ENCODE peak calls at places on chromosomes 13 and 19, in six cellular contexts. One of them, this sample, is unnamed.
A peak's percentile ranks its signal among the peaks of the same experiment; 100 is the strongest.

GRCh38 chr13:106533101-106533939 is 2.1 kb downstream of the EFNB2 start:
- DNase-seq in nucleus accumbens: peak; percentile 87
- DNase-seq in fibroblast of the aortic adventitia: peak; percentile 76
- DNase-seq in PC-3: peak; percentile 78
- DNase-seq in cardiac muscle cell: peak; percentile 92
- DNase-seq in HTR-8/SVneo: peak; percentile 38
- DNase-seq in this sample: peak; percentile 76

GRCh38 chr13:51760592-51760991 is 43.4 kb downstream of the DHRS12 start:
- DNase-seq in nucleus accumbens: peak; percentile 90
- DNase-seq in fibroblast of the aortic adventitia: peak; percentile 43
- DNase-seq in PC-3: no peak
- DNase-seq in cardiac muscle cell: no peak
- DNase-seq in HTR-8/SVneo: no peak
- DNase-seq in this sample: no peak

GRCh38 chr19:9709305-9709704 is 34.4 kb upstream of the ZNF562 start:
- DNase-seq in nucleus accumbens: peak; percentile 24
- DNase-seq in fibroblast of the aortic adventitia: no peak
- DNase-seq in PC-3: no peak
- DNase-seq in cardiac muscle cell: no peak
- DNase-seq in HTR-8/SVneo: no peak
- DNase-seq in this sample: no peak

GRCh38 chr13:72920097-72920496 is 138.2 kb downstream of the PIBF1 start:
- DNase-seq in nucleus accumbens: no peak
- DNase-seq in fibroblast of the aortic adventitia: peak; percentile 16
- DNase-seq in PC-3: no peak
- DNase-seq in cardiac muscle cell: no peak
- DNase-seq in HTR-8/SVneo: no peak
- DNase-seq in this sample: no peak

GRCh38 chr19:45852941-45853340 is 10.0 kb downstream of the SYMPK start:
- DNase-seq in nucleus accumbens: no peak
- DNase-seq in fibroblast of the aortic adventitia: no peak
- DNase-seq in PC-3: no peak
- DNase-seq in cardiac muscle cell: no peak
- DNase-seq in HTR-8/SVneo: no peak
- DNase-seq in this sample: no peak

GRCh38 chr19:27673986-27674385 is 1539.0 kb downstream of the UQCRFS1 start:
- DNase-seq in nucleus accumbens: no peak
- DNase-seq in fibroblast of the aortic adventitia: no peak
- DNase-seq in PC-3: no peak
- DNase-seq in cardiac muscle cell: no peak
- DNase-seq in HTR-8/SVneo: no peak
- DNase-seq in this sample: no peak

GRCh38 chr13:25447396-25447795 is 75.6 kb downstream of the ATP8A2 start:
- DNase-seq in nucleus accumbens: no peak
- DNase-seq in fibroblast of the aortic adventitia: no peak
- DNase-seq in PC-3: peak; percentile 3
- DNase-seq in cardiac muscle cell: no peak
- DNase-seq in HTR-8/SVneo: no peak
- DNase-seq in this sample: no peak

GRCh38 chr19:50478901-50479715 is 2.5 kb upstream of the GARIN5A start:
- DNase-seq in nucleus accumbens: peak; percentile 19
- DNase-seq in fibroblast of the aortic adventitia: peak; percentile 51
- DNase-seq in PC-3: peak; percentile 38
- DNase-seq in cardiac muscle cell: peak; percentile 64
- DNase-seq in HTR-8/SVneo: no peak
- DNase-seq in this sample: no peak

GRCh38 chr13:50401721-50402510 is 386.7 kb downstream of the KCNRG start:
- DNase-seq in nucleus accumbens: no peak
- DNase-seq in fibroblast of the aortic adventitia: peak; percentile 91
- DNase-seq in PC-3: peak; percentile 59
- DNase-seq in cardiac muscle cell: no peak
- DNase-seq in HTR-8/SVneo: no peak
- DNase-seq in this sample: no peak

GRCh38 chr19:1985588-1986356 is 29.7 kb downstream of the BTBD2 start:
- DNase-seq in nucleus accumbens: no peak
- DNase-seq in fibroblast of the aortic adventitia: no peak
- DNase-seq in PC-3: no peak
- DNase-seq in cardiac muscle cell: no peak
- DNase-seq in HTR-8/SVneo: no peak
- DNase-seq in this sample: no peak

GRCh38 chr13:88800505-88800904 is 1129.3 kb downstream of the SLITRK5 start:
- DNase-seq in nucleus accumbens: no peak
- DNase-seq in fibroblast of the aortic adventitia: no peak
- DNase-seq in PC-3: peak; percentile 24
- DNase-seq in cardiac muscle cell: no peak
- DNase-seq in HTR-8/SVneo: no peak
- DNase-seq in this sample: no peak

GRCh38 chr13:70568571-70568970 is 460.3 kb upstream of the KLHL1 start:
- DNase-seq in nucleus accumbens: no peak
- DNase-seq in fibroblast of the aortic adventitia: peak; percentile 25
- DNase-seq in PC-3: peak; percentile 70
- DNase-seq in cardiac muscle cell: peak; percentile 52
- DNase-seq in HTR-8/SVneo: peak; percentile 4
- DNase-seq in this sample: peak; percentile 54

GRCh38 chr19:44585371-44586141 is 27.8 kb upstream of the IGSF23 start:
- DNase-seq in nucleus accumbens: no peak
- DNase-seq in fibroblast of the aortic adventitia: peak; percentile 62
- DNase-seq in PC-3: peak; percentile 75
- DNase-seq in cardiac muscle cell: no peak
- DNase-seq in HTR-8/SVneo: no peak
- DNase-seq in this sample: peak; percentile 11

GRCh38 chr19:34145741-34146202 is 26.5 kb upstream of the LSM14A start:
- DNase-seq in nucleus accumbens: peak; percentile 63
- DNase-seq in fibroblast of the aortic adventitia: peak; percentile 71
- DNase-seq in PC-3: peak; percentile 64
- DNase-seq in cardiac muscle cell: peak; percentile 75
- DNase-seq in HTR-8/SVneo: peak; percentile 65
- DNase-seq in this sample: peak; percentile 63

GRCh38 chr19:11324748-11325389 is 14.6 kb downstream of the RAB3D start:
- DNase-seq in nucleus accumbens: no peak
- DNase-seq in fibroblast of the aortic adventitia: no peak
- DNase-seq in PC-3: no peak
- DNase-seq in cardiac muscle cell: no peak
- DNase-seq in HTR-8/SVneo: no peak
- DNase-seq in this sample: no peak

GRCh38 chr13:83753912-83754624 is 128.2 kb downstream of the SLITRK1 start:
- DNase-seq in nucleus accumbens: no peak
- DNase-seq in fibroblast of the aortic adventitia: no peak
- DNase-seq in PC-3: peak; percentile 3
- DNase-seq in cardiac muscle cell: no peak
- DNase-seq in HTR-8/SVneo: no peak
- DNase-seq in this sample: no peak

GRCh38 chr19:18009412-18010066 is 1.6 kb downstream of the ARRDC2 start:
- DNase-seq in nucleus accumbens: peak; percentile 21
- DNase-seq in fibroblast of the aortic adventitia: no peak
- DNase-seq in PC-3: peak; percentile 77
- DNase-seq in cardiac muscle cell: no peak
- DNase-seq in HTR-8/SVneo: no peak
- DNase-seq in this sample: no peak

GRCh38 chr13:22748866-22749586 is 431.8 kb upstream of the SGCG start:
- DNase-seq in nucleus accumbens: no peak
- DNase-seq in fibroblast of the aortic adventitia: peak; percentile 2
- DNase-seq in PC-3: no peak
- DNase-seq in cardiac muscle cell: no peak
- DNase-seq in HTR-8/SVneo: no peak
- DNase-seq in this sample: no peak

GRCh38 chr13:29384466-29384865 is 211.0 kb downstream of the SLC7A1 start:
- DNase-seq in nucleus accumbens: no peak
- DNase-seq in fibroblast of the aortic adventitia: no peak
- DNase-seq in PC-3: no peak
- DNase-seq in cardiac muscle cell: peak; percentile 87
- DNase-seq in HTR-8/SVneo: no peak
- DNase-seq in this sample: no peak

GRCh38 chr19:16338470-16339360 is 14.1 kb downstream of the KLF2 start:
- DNase-seq in nucleus accumbens: no peak
- DNase-seq in fibroblast of the aortic adventitia: peak; percentile 94
- DNase-seq in PC-3: peak; percentile 91
- DNase-seq in cardiac muscle cell: no peak
- DNase-seq in HTR-8/SVneo: peak; percentile 92
- DNase-seq in this sample: no peak

GRCh38 chr13:60032836-60033235 is 130.9 kb downstream of the DIAPH3 start:
- DNase-seq in nucleus accumbens: no peak
- DNase-seq in fibroblast of the aortic adventitia: no peak
- DNase-seq in PC-3: no peak
- DNase-seq in cardiac muscle cell: no peak
- DNase-seq in HTR-8/SVneo: no peak
- DNase-seq in this sample: no peak

GRCh38 chr19:5271145-5271544 is 69.5 kb downstream of the PTPRS start:
- DNase-seq in nucleus accumbens: no peak
- DNase-seq in fibroblast of the aortic adventitia: no peak
- DNase-seq in PC-3: peak; percentile 37
- DNase-seq in cardiac muscle cell: no peak
- DNase-seq in HTR-8/SVneo: no peak
- DNase-seq in this sample: no peak

GRCh38 chr19:7242601-7243258 is 51.5 kb downstream of the INSR start:
- DNase-seq in nucleus accumbens: no peak
- DNase-seq in fibroblast of the aortic adventitia: peak; percentile 92
- DNase-seq in PC-3: peak; percentile 33
- DNase-seq in cardiac muscle cell: no peak
- DNase-seq in HTR-8/SVneo: peak; percentile 31
- DNase-seq in this sample: no peak

GRCh38 chr13:95301947-95302386 is 716 bp upstream of the ABCC4 start:
- DNase-seq in nucleus accumbens: no peak
- DNase-seq in fibroblast of the aortic adventitia: no peak
- DNase-seq in PC-3: no peak
- DNase-seq in cardiac muscle cell: no peak
- DNase-seq in HTR-8/SVneo: no peak
- DNase-seq in this sample: no peak

GRCh38 chr13:113364371-113364932 is 522 bp upstream of the GRTP1 start:
- DNase-seq in nucleus accumbens: peak; percentile 44
- DNase-seq in fibroblast of the aortic adventitia: no peak
- DNase-seq in PC-3: no peak
- DNase-seq in cardiac muscle cell: peak; percentile 42
- DNase-seq in HTR-8/SVneo: peak; percentile 22
- DNase-seq in this sample: peak; percentile 15

GRCh38 chr19:45878043-45878794 is 7.7 kb downstream of the IRF2BP1 start:
- DNase-seq in nucleus accumbens: no peak
- DNase-seq in fibroblast of the aortic adventitia: no peak
- DNase-seq in PC-3: peak; percentile 12
- DNase-seq in cardiac muscle cell: no peak
- DNase-seq in HTR-8/SVneo: no peak
- DNase-seq in this sample: peak; percentile 60

GRCh38 chr19:9958451-9958850 is 22.1 kb upstream of the OLFM2 start:
- DNase-seq in nucleus accumbens: no peak
- DNase-seq in fibroblast of the aortic adventitia: peak; percentile 84
- DNase-seq in PC-3: no peak
- DNase-seq in cardiac muscle cell: no peak
- DNase-seq in HTR-8/SVneo: no peak
- DNase-seq in this sample: no peak

GRCh38 chr13:102799544-102800144 is 725 bp downstream of the BIVM start:
- DNase-seq in nucleus accumbens: peak; percentile 69
- DNase-seq in fibroblast of the aortic adventitia: peak; percentile 30
- DNase-seq in PC-3: no peak
- DNase-seq in cardiac muscle cell: peak; percentile 9
- DNase-seq in HTR-8/SVneo: no peak
- DNase-seq in this sample: peak; percentile 12

GRCh38 chr19:13150919-13151604 is 851 bp downstream of the IER2 start:
- DNase-seq in nucleus accumbens: peak; percentile 59
- DNase-seq in fibroblast of the aortic adventitia: no peak
- DNase-seq in PC-3: no peak
- DNase-seq in cardiac muscle cell: peak; percentile 23
- DNase-seq in HTR-8/SVneo: no peak
- DNase-seq in this sample: no peak

GRCh38 chr13:23506821-23507210 is 63.4 kb upstream of the TNFRSF19 start:
- DNase-seq in nucleus accumbens: no peak
- DNase-seq in fibroblast of the aortic adventitia: peak; percentile 83
- DNase-seq in PC-3: peak; percentile 17
- DNase-seq in cardiac muscle cell: peak; percentile 33
- DNase-seq in HTR-8/SVneo: no peak
- DNase-seq in this sample: no peak